ENCODE peak calls at places on chromosomes 7 and 10, in four cellular contexts. T is HFF-Myc; Q is effector CD4-positive, alpha-beta T cell; S is mesenchymal stem cell. I is an unnamed sample.

GRCh38 chr10:3805791-3806381 is 20.9 kb upstream of the KLF6 start:
- DNase-seq in S (peak; percentile 91), Q (peak; percentile 63), T (peak; percentile 65), I (no peak)

GRCh38 chr10:97759157-97759980 is 12.4 kb downstream of the SFRP5 start:
- DNase-seq in Q (peak; percentile 20), T (peak; percentile 32), S (peak; percentile 68), I (peak; percentile 82)

GRCh38 chr10:32256613-32257437 is 90.1 kb downstream of the EPC1 start:
- DNase-seq in T (peak; percentile 29), Q (peak; percentile 57), S (peak; percentile 65), I (peak; percentile 84)

GRCh38 chr7:107170051-107170661 is 1.4 kb downstream of the HBP1 start:
- DNase-seq in Q (no peak), S (no peak), T (no peak), I (no peak)

GRCh38 chr7:5638994-5639393 is 142.5 kb downstream of the RNF216 start:
- DNase-seq in T (no peak), S (peak; percentile 49), Q (no peak), I (no peak)

GRCh38 chr10:103394180-103394579 is 2.1 kb downstream of the ATP5MK start:
- DNase-seq in Q (no peak), S (peak; percentile 20), T (no peak), I (no peak)

GRCh38 chr10:78203915-78204818 is 170.5 kb downstream of the RPS24 start:
- DNase-seq in T (no peak), Q (no peak), S (peak; percentile 28), I (no peak)

GRCh38 chr10:597976-598375 is 91.5 kb downstream of the DIP2C start:
- DNase-seq in Q (no peak), S (no peak), T (no peak), I (no peak)

GRCh38 chr7:128869944-128870285 is 7.3 kb downstream of the ATP6V1F start:
- DNase-seq in T (no peak), S (no peak), Q (no peak), I (no peak)

GRCh38 chr10:14084875-14085274 is 245.8 kb downstream of the FRMD4A start:
- DNase-seq in Q (no peak), S (peak; percentile 80), T (no peak), I (no peak)

GRCh38 chr10:87713707-87714106 is 54.0 kb downstream of the PAPSS2 start:
- DNase-seq in T (no peak), S (no peak), Q (no peak), I (no peak)

GRCh38 chr10:124510536-124511158 is 49.0 kb downstream of the LHPP start:
- DNase-seq in S (no peak), Q (no peak), T (no peak), I (no peak)

GRCh38 chr10:51937736-51938135 is 238.3 kb upstream of the CSTF2T start:
- DNase-seq in Q (no peak), S (peak; percentile 31), T (no peak), I (no peak)

GRCh38 chr10:132296671-132297443 is 10.9 kb downstream of the STK32C start:
- DNase-seq in S (no peak), Q (no peak), T (no peak), I (no peak)

GRCh38 chr10:48449501-48450232 is 143.2 kb downstream of the MAPK8 start:
- DNase-seq in S (no peak), T (no peak), Q (no peak), I (peak; percentile 63)

GRCh38 chr7:87961754-87962153 is 27.7 kb downstream of the ADAM22 start:
- DNase-seq in Q (no peak), T (no peak), S (no peak), I (no peak)

GRCh38 chr10:7792541-7792940 is 4.6 kb downstream of the ATP5F1C start:
- DNase-seq in T (no peak), Q (no peak), S (no peak), I (peak; percentile 58)

GRCh38 chr10:16965740-16966447 is 148.7 kb upstream of the RSU1 start:
- DNase-seq in S (peak; percentile 99), Q (no peak), T (peak; percentile 92), I (no peak)

GRCh38 chr10:86673827-86674581 is 5.7 kb downstream of the LDB3 start:
- DNase-seq in T (no peak), S (no peak), Q (no peak), I (peak; percentile 55)

GRCh38 chr10:4034907-4035581 is 250.0 kb upstream of the KLF6 start:
- DNase-seq in Q (no peak), T (no peak), S (peak; percentile 58), I (no peak)

GRCh38 chr7:104971290-104972071 is 42.5 kb upstream of the KMT2E start:
- DNase-seq in Q (no peak), T (no peak), S (no peak), I (no peak)

GRCh38 chr10:102988404-102989314 is 70.6 kb downstream of the CNNM2 start:
- DNase-seq in T (no peak), S (peak; percentile 78), Q (no peak), I (no peak)

GRCh38 chr7:107715531-107715930 is 28.4 kb upstream of the CBLL1 start:
- DNase-seq in T (no peak), Q (no peak), S (no peak), I (no peak)

GRCh38 chr10:72029414-72029813 is 58.9 kb downstream of the SPOCK2 start:
- DNase-seq in S (no peak), Q (no peak), T (no peak), I (no peak)

GRCh38 chr10:129838794-129839193 is 125.3 kb downstream of the EBF3 start:
- DNase-seq in S (no peak), T (no peak), Q (no peak), I (no peak)

GRCh38 chr10:96974348-96974747 is 142.2 kb downstream of the LCOR start:
- DNase-seq in Q (no peak), T (no peak), S (no peak), I (no peak)

GRCh38 chr10:63760034-63760707 is 239.0 kb downstream of the REEP3 start:
- DNase-seq in T (no peak), Q (no peak), S (peak; percentile 0), I (no peak)

GRCh38 chr7:4164556-4164955 is 517.5 kb upstream of the FOXK1 start:
- DNase-seq in Q (no peak), S (no peak), T (no peak), I (no peak)

I was measured in Ammon's horn.